ENCODE peak calls at places on chromosomes 5 and 9, in eight cellular contexts. One of them, this sample, is unnamed.

GRCh38 chr9:107214915-107215314 is 68.2 kb upstream of the RAD23B start:
- DNase-seq in aorta: no peak
- DNase-seq in HCT116: no peak
- DNase-seq in ovary: no peak
- DNase-seq in pancreas: no peak
- DNase-seq in CD8-positive, alpha-beta T cell: no peak
- DNase-seq in tibial nerve: no peak
- DNase-seq in neural progenitor cell: no peak
- DNase-seq in this sample: no peak

GRCh38 chr9:69421908-69422801 is 97.1 kb downstream of the ENTREP1 start:
- DNase-seq in aorta: peak; percentile 51
- DNase-seq in HCT116: peak; percentile 47
- DNase-seq in ovary: peak; percentile 48
- DNase-seq in pancreas: peak; percentile 53
- DNase-seq in CD8-positive, alpha-beta T cell: peak; percentile 43
- DNase-seq in tibial nerve: peak; percentile 58
- DNase-seq in neural progenitor cell: peak; percentile 86
- DNase-seq in this sample: no peak

GRCh38 chr5:79225026-79225425 is 10.9 kb upstream of the JMY start:
- DNase-seq in aorta: no peak
- DNase-seq in HCT116: no peak
- DNase-seq in ovary: no peak
- DNase-seq in pancreas: no peak
- DNase-seq in CD8-positive, alpha-beta T cell: no peak
- DNase-seq in tibial nerve: no peak
- DNase-seq in neural progenitor cell: no peak
- DNase-seq in this sample: no peak

GRCh38 chr5:74075900-74076484 is 450.0 kb downstream of the ARHGEF28 start:
- DNase-seq in aorta: no peak
- DNase-seq in HCT116: no peak
- DNase-seq in ovary: no peak
- DNase-seq in pancreas: no peak
- DNase-seq in CD8-positive, alpha-beta T cell: no peak
- DNase-seq in tibial nerve: no peak
- DNase-seq in neural progenitor cell: no peak
- DNase-seq in this sample: no peak

GRCh38 chr9:138082918-138083636 is 205.5 kb downstream of the CACNA1B start:
- DNase-seq in aorta: no peak
- DNase-seq in HCT116: no peak
- DNase-seq in ovary: no peak
- DNase-seq in pancreas: no peak
- DNase-seq in CD8-positive, alpha-beta T cell: no peak
- DNase-seq in tibial nerve: no peak
- DNase-seq in neural progenitor cell: no peak
- DNase-seq in this sample: no peak

GRCh38 chr9:82021198-82021597 is 32.6 kb downstream of the SPATA31D1 start:
- DNase-seq in aorta: no peak
- DNase-seq in HCT116: peak; percentile 58
- DNase-seq in ovary: no peak
- DNase-seq in pancreas: no peak
- DNase-seq in CD8-positive, alpha-beta T cell: no peak
- DNase-seq in tibial nerve: peak; percentile 38
- DNase-seq in neural progenitor cell: no peak
- DNase-seq in this sample: no peak

GRCh38 chr5:72656331-72656730 is 149.1 kb upstream of the ZNF366 start:
- DNase-seq in aorta: no peak
- DNase-seq in HCT116: no peak
- DNase-seq in ovary: no peak
- DNase-seq in pancreas: no peak
- DNase-seq in CD8-positive, alpha-beta T cell: no peak
- DNase-seq in tibial nerve: no peak
- DNase-seq in neural progenitor cell: no peak
- DNase-seq in this sample: no peak

GRCh38 chr9:94250456-94250855 is 8.6 kb upstream of the ZNF169 start:
- DNase-seq in aorta: no peak
- DNase-seq in HCT116: no peak
- DNase-seq in ovary: no peak
- DNase-seq in pancreas: no peak
- DNase-seq in CD8-positive, alpha-beta T cell: no peak
- DNase-seq in tibial nerve: no peak
- DNase-seq in neural progenitor cell: peak; percentile 32
- DNase-seq in this sample: no peak

GRCh38 chr9:125994066-125994943 is 247.1 kb downstream of the PBX3 start:
- DNase-seq in aorta: peak; percentile 42
- DNase-seq in HCT116: no peak
- DNase-seq in ovary: no peak
- DNase-seq in pancreas: no peak
- DNase-seq in CD8-positive, alpha-beta T cell: no peak
- DNase-seq in tibial nerve: no peak
- DNase-seq in neural progenitor cell: no peak
- DNase-seq in this sample: no peak

GRCh38 chr5:147532157-147532556 is 22.3 kb upstream of the DPYSL3 start:
- DNase-seq in aorta: no peak
- DNase-seq in HCT116: no peak
- DNase-seq in ovary: no peak
- DNase-seq in pancreas: no peak
- DNase-seq in CD8-positive, alpha-beta T cell: no peak
- DNase-seq in tibial nerve: no peak
- DNase-seq in neural progenitor cell: no peak
- DNase-seq in this sample: no peak

GRCh38 chr9:105076729-105077128 is 148.8 kb upstream of the ABCA1 start:
- DNase-seq in aorta: no peak
- DNase-seq in HCT116: no peak
- DNase-seq in ovary: no peak
- DNase-seq in pancreas: no peak
- DNase-seq in CD8-positive, alpha-beta T cell: no peak
- DNase-seq in tibial nerve: no peak
- DNase-seq in neural progenitor cell: no peak
- DNase-seq in this sample: no peak

GRCh38 chr5:154211611-154212390 is 21.3 kb downstream of the GALNT10 start:
- DNase-seq in aorta: no peak
- DNase-seq in HCT116: no peak
- DNase-seq in ovary: no peak
- DNase-seq in pancreas: no peak
- DNase-seq in CD8-positive, alpha-beta T cell: no peak
- DNase-seq in tibial nerve: no peak
- DNase-seq in neural progenitor cell: no peak
- DNase-seq in this sample: no peak

GRCh38 chr9:108136646-108137045 is 647.1 kb upstream of the KLF4 start:
- DNase-seq in aorta: no peak
- DNase-seq in HCT116: no peak
- DNase-seq in ovary: no peak
- DNase-seq in pancreas: no peak
- DNase-seq in CD8-positive, alpha-beta T cell: no peak
- DNase-seq in tibial nerve: peak; percentile 29
- DNase-seq in neural progenitor cell: no peak
- DNase-seq in this sample: no peak

GRCh38 chr5:151027961-151028479 is 7.6 kb downstream of the GPX3 start:
- DNase-seq in aorta: peak; percentile 44
- DNase-seq in HCT116: no peak
- DNase-seq in ovary: no peak
- DNase-seq in pancreas: no peak
- DNase-seq in CD8-positive, alpha-beta T cell: no peak
- DNase-seq in tibial nerve: peak; percentile 66
- DNase-seq in neural progenitor cell: no peak
- DNase-seq in this sample: no peak

GRCh38 chr5:115532517-115532916 is 12.1 kb downstream of the FEM1C start:
- DNase-seq in aorta: no peak
- DNase-seq in HCT116: no peak
- DNase-seq in ovary: no peak
- DNase-seq in pancreas: no peak
- DNase-seq in CD8-positive, alpha-beta T cell: no peak
- DNase-seq in tibial nerve: no peak
- DNase-seq in neural progenitor cell: no peak
- DNase-seq in this sample: no peak

GRCh38 chr9:135239100-135239768 is 151.8 kb downstream of the OLFM1 start:
- DNase-seq in aorta: peak; percentile 18
- DNase-seq in HCT116: no peak
- DNase-seq in ovary: no peak
- DNase-seq in pancreas: peak; percentile 4
- DNase-seq in CD8-positive, alpha-beta T cell: no peak
- DNase-seq in tibial nerve: no peak
- DNase-seq in neural progenitor cell: no peak
- DNase-seq in this sample: no peak

GRCh38 chr9:120531683-120532300 is 48.2 kb downstream of the CDK5RAP2 start:
- DNase-seq in aorta: no peak
- DNase-seq in HCT116: peak; percentile 27
- DNase-seq in ovary: no peak
- DNase-seq in pancreas: no peak
- DNase-seq in CD8-positive, alpha-beta T cell: no peak
- DNase-seq in tibial nerve: no peak
- DNase-seq in neural progenitor cell: peak; percentile 44
- DNase-seq in this sample: no peak

GRCh38 chr5:141957367-141957993 is 522 bp downstream of the PCDH12 start:
- DNase-seq in aorta: no peak
- DNase-seq in HCT116: no peak
- DNase-seq in ovary: no peak
- DNase-seq in pancreas: no peak
- DNase-seq in CD8-positive, alpha-beta T cell: no peak
- DNase-seq in tibial nerve: no peak
- DNase-seq in neural progenitor cell: no peak
- DNase-seq in this sample: no peak

GRCh38 chr9:90309809-90310522 is 332.7 kb downstream of the DIRAS2 start:
- DNase-seq in aorta: no peak
- DNase-seq in HCT116: no peak
- DNase-seq in ovary: no peak
- DNase-seq in pancreas: no peak
- DNase-seq in CD8-positive, alpha-beta T cell: no peak
- DNase-seq in tibial nerve: no peak
- DNase-seq in neural progenitor cell: no peak
- DNase-seq in this sample: no peak

DNA sequence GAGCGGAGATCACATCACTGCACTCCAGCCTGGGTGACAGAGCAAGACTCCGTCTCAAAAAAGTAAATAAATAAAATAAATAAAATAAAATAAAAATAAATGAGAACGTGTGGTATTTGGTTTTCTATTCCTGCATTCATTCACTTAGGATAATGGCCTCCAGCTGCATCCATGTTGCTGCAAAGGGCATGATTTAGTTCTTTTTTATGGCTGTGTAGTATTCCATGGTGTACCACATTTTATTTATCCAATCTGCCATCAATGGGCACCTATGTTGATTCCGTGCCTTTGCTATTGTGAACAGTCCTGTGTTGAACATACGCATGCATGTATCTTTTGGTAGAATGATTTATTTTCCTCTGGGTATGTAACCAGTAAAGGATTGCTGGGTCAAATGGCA is 8.8 kb upstream of the RASGEF1C start:
- DNase-seq in aorta: no peak
- DNase-seq in HCT116: no peak
- DNase-seq in ovary: no peak
- DNase-seq in pancreas: no peak
- DNase-seq in CD8-positive, alpha-beta T cell: no peak
- DNase-seq in tibial nerve: no peak
- DNase-seq in neural progenitor cell: no peak
- DNase-seq in this sample: no peak
- H3K9me3 ChIP-seq in aorta: peaks cover 22% of the 10 kb centered on the region
- H3K9me3 ChIP-seq in HCT116: no peaks in the 10 kb centered on the region
- H3K9me3 ChIP-seq in ovary: no peaks in the 10 kb centered on the region
- H3K9me3 ChIP-seq in pancreas: no peaks in the 10 kb centered on the region
- H3K9me3 ChIP-seq in CD8-positive, alpha-beta T cell: peaks cover 6% of the 10 kb centered on the region
- H3K9me3 ChIP-seq in tibial nerve: no peaks in the 10 kb centered on the region
- H3K9me3 ChIP-seq in neural progenitor cell: no peaks in the 10 kb centered on the region
- H3K9me3 ChIP-seq in this sample: peaks cover 27% of the 10 kb centered on the region

GRCh38 chr5:56269216-56269927 is 36.2 kb upstream of the ANKRD55 start:
- DNase-seq in aorta: no peak
- DNase-seq in HCT116: peak; percentile 12
- DNase-seq in ovary: no peak
- DNase-seq in pancreas: no peak
- DNase-seq in CD8-positive, alpha-beta T cell: no peak
- DNase-seq in tibial nerve: peak; percentile 15
- DNase-seq in neural progenitor cell: peak; percentile 72
- DNase-seq in this sample: no peak
- H3K9me3 ChIP-seq in aorta: no peaks in the 10 kb centered on the region
- H3K9me3 ChIP-seq in HCT116: no peaks in the 10 kb centered on the region
- H3K9me3 ChIP-seq in ovary: no peaks in the 10 kb centered on the region
- H3K9me3 ChIP-seq in pancreas: no peaks in the 10 kb centered on the region
- H3K9me3 ChIP-seq in CD8-positive, alpha-beta T cell: no peaks in the 10 kb centered on the region
- H3K9me3 ChIP-seq in tibial nerve: no peaks in the 10 kb centered on the region
- H3K9me3 ChIP-seq in neural progenitor cell: no peaks in the 10 kb centered on the region
- H3K9me3 ChIP-seq in this sample: no peaks in the 10 kb centered on the region

GRCh38 chr5:135340568-135340967 is 58.5 kb downstream of the MACROH2A1 start:
- DNase-seq in aorta: no peak
- DNase-seq in HCT116: no peak
- DNase-seq in ovary: no peak
- DNase-seq in pancreas: no peak
- DNase-seq in CD8-positive, alpha-beta T cell: no peak
- DNase-seq in tibial nerve: no peak
- DNase-seq in neural progenitor cell: no peak
- DNase-seq in this sample: no peak
- H3K9me3 ChIP-seq in aorta: no peaks in the 10 kb centered on the region
- H3K9me3 ChIP-seq in HCT116: no peaks in the 10 kb centered on the region
- H3K9me3 ChIP-seq in ovary: no peaks in the 10 kb centered on the region
- H3K9me3 ChIP-seq in pancreas: no peaks in the 10 kb centered on the region
- H3K9me3 ChIP-seq in CD8-positive, alpha-beta T cell: no peaks in the 10 kb centered on the region
- H3K9me3 ChIP-seq in tibial nerve: no peaks in the 10 kb centered on the region
- H3K9me3 ChIP-seq in neural progenitor cell: no peaks in the 10 kb centered on the region
- H3K9me3 ChIP-seq in this sample: no peaks in the 10 kb centered on the region

GRCh38 chr9:133233681-133234432 is 24.8 kb upstream of the OBP2B start:
- DNase-seq in aorta: no peak
- DNase-seq in HCT116: no peak
- DNase-seq in ovary: no peak
- DNase-seq in pancreas: no peak
- DNase-seq in CD8-positive, alpha-beta T cell: no peak
- DNase-seq in tibial nerve: no peak
- DNase-seq in neural progenitor cell: no peak
- DNase-seq in this sample: no peak

GRCh38 chr9:133227242-133227860 is 18.3 kb upstream of the OBP2B start:
- DNase-seq in aorta: no peak
- DNase-seq in HCT116: no peak
- DNase-seq in ovary: no peak
- DNase-seq in pancreas: no peak
- DNase-seq in CD8-positive, alpha-beta T cell: no peak
- DNase-seq in tibial nerve: no peak
- DNase-seq in neural progenitor cell: no peak
- DNase-seq in this sample: no peak

GRCh38 chr9:133234577-133235322 is 25.7 kb upstream of the OBP2B start:
- DNase-seq in aorta: no peak
- DNase-seq in HCT116: no peak
- DNase-seq in ovary: no peak
- DNase-seq in pancreas: no peak
- DNase-seq in CD8-positive, alpha-beta T cell: no peak
- DNase-seq in tibial nerve: no peak
- DNase-seq in neural progenitor cell: no peak
- DNase-seq in this sample: no peak

GRCh38 chr9:133226219-133227171 is 17.4 kb upstream of the OBP2B start:
- DNase-seq in aorta: no peak
- DNase-seq in HCT116: no peak
- DNase-seq in ovary: no peak
- DNase-seq in pancreas: no peak
- DNase-seq in CD8-positive, alpha-beta T cell: no peak
- DNase-seq in tibial nerve: no peak
- DNase-seq in neural progenitor cell: no peak
- DNase-seq in this sample: no peak

GRCh38 chr9:133230093-133230492 is 21.0 kb upstream of the OBP2B start:
- DNase-seq in aorta: no peak
- DNase-seq in HCT116: no peak
- DNase-seq in ovary: no peak
- DNase-seq in pancreas: no peak
- DNase-seq in CD8-positive, alpha-beta T cell: no peak
- DNase-seq in tibial nerve: no peak
- DNase-seq in neural progenitor cell: no peak
- DNase-seq in this sample: no peak
- H3K9me3 ChIP-seq in aorta: no peaks in the 10 kb centered on the region
- H3K9me3 ChIP-seq in HCT116: no peaks in the 10 kb centered on the region
- H3K9me3 ChIP-seq in ovary: no peaks in the 10 kb centered on the region
- H3K9me3 ChIP-seq in pancreas: no peaks in the 10 kb centered on the region
- H3K9me3 ChIP-seq in CD8-positive, alpha-beta T cell: no peaks in the 10 kb centered on the region
- H3K9me3 ChIP-seq in tibial nerve: no peaks in the 10 kb centered on the region
- H3K9me3 ChIP-seq in neural progenitor cell: no peaks in the 10 kb centered on the region
- H3K9me3 ChIP-seq in this sample: no peaks in the 10 kb centered on the region